ENCODE peak calls at places on chromosomes 4 and X, in four cellular contexts. W, D, X and Y are unnamed samples.

GRCh38 chr4:141810038-141810701 is 173.8 kb downstream of the IL15 start:
- DNase-seq in W (no peak), D (no peak), X (no peak), Y (no peak)

GRCh38 chr4:15457401-15458201 is 12.1 kb upstream of the CC2D2A start:
- DNase-seq in W (no peak), D (no peak), X (no peak), Y (no peak)

GRCh38 chr4:62601737-62602136 is 1401.6 kb downstream of the ADGRL3 start:
- DNase-seq in W (no peak), D (no peak), X (peak; percentile 1), Y (no peak)

GRCh38 chrX:38166478-38167083 is 54.1 kb downstream of the SRPX start:
- DNase-seq in W (peak; percentile 8), D (no peak), X (no peak), Y (no peak)

GRCh38 chr4:175443547-175443946 is 368.5 kb downstream of the GPM6A start:
- DNase-seq in W (no peak), D (no peak), X (no peak), Y (no peak)

GRCh38 chr4:58935336-58935735 is 1825.2 kb upstream of the IGFBP7 start:
- DNase-seq in W (no peak), D (no peak), X (no peak), Y (no peak)

GRCh38 chrX:23838953-23839352 is 56.0 kb downstream of the SAT1 start:
- DNase-seq in W (no peak), D (no peak), X (no peak), Y (no peak)

GRCh38 chr4:107564326-107564725 is 155.7 kb downstream of the PAPSS1 start:
- DNase-seq in W (no peak), D (no peak), X (no peak), Y (no peak)

GRCh38 chr4:113555868-113556267 is 205.7 kb downstream of the CAMK2D start:
- DNase-seq in W (no peak), D (peak; percentile 50), X (no peak), Y (no peak)

GRCh38 chr4:141009931-141010330 is 123.3 kb downstream of the RNF150 start:
- DNase-seq in W (no peak), D (no peak), X (no peak), Y (no peak)

GRCh38 chr4:110619401-110620247 is 3.3 kb downstream of the PITX2 start:
- DNase-seq in W (peak; percentile 50), D (no peak), X (no peak), Y (no peak)

GRCh38 chr4:53908661-53909078 is 155.7 kb downstream of the CHIC2 start:
- DNase-seq in W (peak; percentile 16), D (peak; percentile 40), X (peak; percentile 77), Y (no peak)

GRCh38 chr4:123833156-123833555 is 436.6 kb downstream of the SPRY1 start:
- DNase-seq in W (no peak), D (no peak), X (peak; percentile 28), Y (no peak)

GRCh38 chrX:49710744-49711319 is 15.0 kb upstream of the PAGE1 start:
- DNase-seq in W (no peak), D (no peak), X (no peak), Y (no peak)

GRCh38 chr4:43842594-43842993 is 606.0 kb downstream of the KCTD8 start:
- DNase-seq in W (no peak), D (no peak), X (no peak), Y (no peak)

GRCh38 chr4:166501941-166502382 is 628.9 kb downstream of the TLL1 start:
- DNase-seq in W (peak; percentile 53), D (peak; percentile 21), X (peak; percentile 2), Y (no peak)

GRCh38 chr4:3723232-3723642 is 42.9 kb upstream of the ADRA2C start:
- DNase-seq in W (no peak), D (no peak), X (no peak), Y (no peak)

GRCh38 chr4:73867783-73868182 is 1.4 kb upstream of the CXCL1 start:
- DNase-seq in W (no peak), D (peak; percentile 70), X (peak; percentile 42), Y (no peak)

GRCh38 chr4:96003941-96004340 is 164.0 kb downstream of the PDHA2 start:
- DNase-seq in W (no peak), D (no peak), X (no peak), Y (no peak)

GRCh38 chr4:960140-960735 is 13.1 kb downstream of the DGKQ start:
- DNase-seq in W (no peak), D (no peak), X (no peak), Y (no peak)

GRCh38 chr4:87209696-87210095 is 10.7 kb downstream of the KLHL8 start:
- DNase-seq in W (no peak), D (peak; percentile 85), X (no peak), Y (peak; percentile 22)

GRCh38 chr4:91268913-91269312 is 1034.9 kb upstream of the GRID2 start:
- DNase-seq in W (no peak), D (no peak), X (no peak), Y (no peak)

GRCh38 chr4:155403886-155404285 is 27.1 kb upstream of the MAP9 start:
- DNase-seq in W (no peak), D (no peak), X (peak; percentile 45), Y (no peak)

GRCh38 chr4:94653984-94654609 is 103.7 kb upstream of the BMPR1B start:
- DNase-seq in W (no peak), D (no peak), X (no peak), Y (no peak)

GRCh38 chr4:16079046-16079445 is 4.8 kb downstream of the PROM1 start:
- DNase-seq in W (no peak), D (no peak), X (no peak), Y (no peak)

GRCh38 chr4:183355405-183355804 is 33.2 kb upstream of the CLDN24 start:
- DNase-seq in W (no peak), D (no peak), X (peak; percentile 47), Y (no peak)

GRCh38 chr4:127055349-127055748 is 577.4 kb upstream of the INTU start:
- DNase-seq in W (no peak), D (no peak), X (no peak), Y (no peak)

GRCh38 chr4:72031868-72032619 is at the start of gene NPFFR2:
- DNase-seq in W (peak; percentile 73), D (peak; percentile 26), X (peak; percentile 8), Y (no peak)

GRCh38 chr4:182869697-182870096 is 47.5 kb downstream of the DCTD start:
- DNase-seq in W (no peak), D (no peak), X (no peak), Y (no peak)

GRCh38 chr4:38082424-38083374 is 122.5 kb downstream of the PTTG2 start:
- DNase-seq in W (no peak), D (peak; percentile 30), X (no peak), Y (no peak)

GRCh38 chr4:13860126-13860525 is 232.6 kb upstream of the BOD1L1 start:
- DNase-seq in W (no peak), D (no peak), X (no peak), Y (no peak)

DNA sequence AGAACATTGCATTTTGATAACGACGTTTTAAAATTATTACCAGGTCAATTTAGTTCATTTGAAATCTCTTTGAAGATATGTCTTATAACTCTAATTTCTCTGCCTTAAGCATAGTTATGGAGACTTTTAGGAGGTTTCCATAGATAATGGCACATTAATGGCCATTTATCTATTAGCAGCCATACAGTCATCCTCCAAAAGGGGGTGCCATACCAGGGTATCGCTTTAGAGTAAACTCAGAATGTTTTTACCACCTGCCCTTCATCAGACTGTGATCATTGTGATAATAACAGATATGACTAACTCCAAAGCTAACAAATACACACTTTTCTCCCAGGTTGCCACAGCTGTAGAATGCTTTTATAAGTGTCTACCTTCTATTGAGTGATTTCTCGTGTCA is 461.5 kb downstream of the FSTL5 start:
- DNase-seq in W (no peak), D (no peak), X (no peak), Y (no peak)
- TF ChIP-seq CTCF in W (peak; percentile 17), D (no peak), X (no peak), Y (no peak)

DNA sequence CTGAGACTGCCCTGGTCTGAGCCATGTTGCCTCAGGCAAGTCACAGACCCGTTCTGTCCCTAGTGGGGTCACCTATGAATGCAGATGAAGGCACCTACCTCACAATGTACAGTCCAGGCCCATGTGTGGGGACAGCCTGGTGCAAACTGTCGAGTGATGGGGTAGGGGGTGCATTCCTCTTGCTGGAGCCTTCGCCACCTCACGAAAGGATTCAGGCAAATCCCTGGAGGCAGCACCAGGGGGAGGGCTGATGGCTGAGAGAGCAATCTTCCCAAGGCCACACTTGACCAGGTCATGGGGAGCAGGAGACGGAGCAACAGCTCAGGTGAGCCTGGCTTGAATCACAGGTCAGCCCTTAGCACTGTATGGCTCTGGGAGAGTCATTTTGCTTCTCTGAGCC is 225.9 kb upstream of the PSAPL1 start:
- DNase-seq in W (no peak), D (no peak), X (no peak), Y (no peak)
- TF ChIP-seq CTCF in W (no peak), D (no peak), X (no peak), Y (no peak)

GRCh38 chrX:154988719-154989118 is 33.8 kb downstream of the F8 start:
- DNase-seq in W (no peak), D (no peak), X (no peak), Y (no peak)

GRCh38 chrX:154990496-154990895 is 32.0 kb downstream of the F8 start:
- DNase-seq in W (no peak), D (no peak), X (no peak), Y (no peak)

GRCh38 chrX:154987940-154988339 is 34.6 kb downstream of the F8 start:
- DNase-seq in W (no peak), D (no peak), X (no peak), Y (no peak)

GRCh38 chrX:154991039-154991438 is 31.5 kb downstream of the F8 start:
- DNase-seq in W (no peak), D (no peak), X (no peak), Y (no peak)

DNA sequence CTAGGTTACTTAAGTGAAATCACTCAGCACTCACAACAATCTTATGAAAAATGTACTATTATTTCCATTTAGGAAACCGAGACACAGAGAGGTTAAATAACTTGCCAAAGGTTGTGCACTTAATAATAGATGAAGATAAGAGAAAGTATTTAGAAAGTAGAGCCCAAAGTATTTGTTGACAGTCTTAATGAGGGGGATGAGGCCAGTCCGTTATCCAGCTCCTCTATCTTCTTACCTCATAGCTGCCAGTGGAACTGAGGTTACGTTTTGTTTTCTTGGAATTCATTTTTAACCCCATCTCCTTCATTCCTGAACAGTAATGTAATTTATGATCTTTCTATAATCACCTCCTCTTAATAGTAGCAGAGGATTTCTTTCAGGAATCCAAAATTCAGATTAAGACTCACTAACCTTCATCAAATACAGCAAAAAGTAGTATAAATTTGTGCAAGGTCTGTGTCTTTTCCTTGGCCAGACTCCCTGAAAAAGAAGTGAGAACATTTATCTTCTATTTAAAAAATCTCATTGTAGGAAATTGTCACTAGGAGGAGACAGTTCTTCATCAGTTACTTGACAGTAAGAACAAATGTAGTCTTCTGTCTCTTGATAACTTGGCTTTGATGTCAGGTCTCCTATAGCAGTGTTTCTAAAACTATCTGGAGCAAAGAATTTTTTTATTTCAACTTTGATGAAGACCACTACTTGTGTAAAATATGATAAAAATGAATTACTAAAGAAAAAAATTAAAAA is 35.5 kb downstream of the F8 start:
- DNase-seq in W (no peak), D (no peak), X (no peak), Y (no peak)
- TF ChIP-seq CTCF in W (no peak), D (no peak), X (peak; percentile 15), Y (no peak)

DNA sequence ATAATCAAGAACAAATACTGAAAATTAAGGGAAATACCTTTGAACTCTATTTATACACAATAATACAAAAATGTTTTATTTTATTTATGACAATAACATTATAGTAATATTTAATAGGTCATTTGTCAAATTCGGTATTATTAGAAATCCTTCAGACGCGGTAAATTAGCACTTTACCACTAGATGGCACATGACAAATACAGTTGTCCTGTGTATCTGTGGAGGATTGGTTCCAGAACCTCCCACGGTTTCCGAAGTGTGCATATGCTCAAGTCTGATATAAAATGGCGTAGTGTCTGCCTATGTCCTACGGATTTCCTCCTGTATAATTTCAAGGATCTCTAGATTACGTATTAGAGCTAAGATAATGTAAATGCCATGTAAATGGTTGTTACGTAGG is 8.1 kb upstream of the LINC00632 start:
- DNase-seq in W (no peak), D (no peak), X (peak; percentile 2), Y (no peak)
- TF ChIP-seq CTCF in W (peak; percentile 27), D (peak; percentile 7), X (peak; percentile 30), Y (no peak)